ENCODE peak calls at places on chromosomes 5 and 9, in ten cellular contexts. W is MCF 10A; S is CD8-positive, alpha-beta T cell; O is GM06990; E is cardiac fibroblast; N is lower lobe of right lung; R is IMR-90; Q is psoas muscle; P is glutamatergic neuron; B is foreskin fibroblast. M is an unnamed sample.

GRCh38 chr5:16704945-16705344 is 88.1 kb upstream of the RETREG1 start:
- DNase-seq in W (no peak), S (no peak), O (no peak), E (no peak), N (no peak), R (no peak), Q (no peak), P (no peak), B (no peak), M (no peak)

GRCh38 chr5:150544606-150545219 is 36.8 kb downstream of the NDST1 start:
- DNase-seq in W (peak), S (peak), O (peak), E (peak), N (peak), R (peak), Q (peak), P (peak), B (peak), M (peak)

GRCh38 chr9:137243626-137244485 is 2.8 kb downstream of the TUBB4B start:
- DNase-seq in W (peak), S (no peak), O (no peak), E (no peak), N (no peak), R (no peak), Q (no peak), P (no peak), B (peak), M (no peak)

GRCh38 chr5:36657563-36657995 is 51.2 kb downstream of the SLC1A3 start:
- DNase-seq in W (peak), S (no peak), O (no peak), E (peak), N (no peak), R (peak), Q (peak), P (no peak), B (peak), M (no peak)

GRCh38 chr9:77987104-77987656 is 44.4 kb downstream of the GNAQ start:
- DNase-seq in W (no peak), S (no peak), O (no peak), E (no peak), N (no peak), R (no peak), Q (no peak), P (no peak), B (no peak), M (no peak)

GRCh38 chr9:38289486-38290275 is 102.8 kb upstream of the ALDH1B1 start:
- DNase-seq in W (no peak), S (no peak), O (no peak), E (no peak), N (no peak), R (no peak), Q (no peak), P (no peak), B (no peak), M (no peak)

GRCh38 chr5:130624805-130625204 is 540.3 kb downstream of the HINT1 start:
- DNase-seq in W (no peak), S (no peak), O (no peak), E (no peak), N (no peak), R (no peak), Q (no peak), P (no peak), B (no peak), M (no peak)

GRCh38 chr9:130576176-130576575 is 3.2 kb upstream of the FUBP3 start:
- DNase-seq in W (no peak), S (no peak), O (no peak), E (no peak), N (no peak), R (no peak), Q (no peak), P (no peak), B (no peak), M (no peak)

GRCh38 chr5:76041863-76042262 is 41.3 kb upstream of the SV2C start:
- DNase-seq in W (peak), S (no peak), O (no peak), E (no peak), N (no peak), R (no peak), Q (no peak), P (no peak), B (no peak), M (peak)

GRCh38 chr9:101191723-101192122 is 163.2 kb downstream of the PLPPR1 start:
- DNase-seq in W (no peak), S (no peak), O (no peak), E (no peak), N (no peak), R (no peak), Q (no peak), P (no peak), B (no peak), M (no peak)

GRCh38 chr5:124871299-124871698 is 124.9 kb upstream of the ZNF608 start:
- DNase-seq in W (peak), S (no peak), O (no peak), E (peak), N (no peak), R (peak), Q (no peak), P (no peak), B (peak), M (no peak)

GRCh38 chr9:35516481-35516880 is 26.6 kb downstream of the RUSC2 start:
- DNase-seq in W (peak), S (no peak), O (no peak), E (peak), N (no peak), R (peak), Q (no peak), P (no peak), B (peak), M (no peak)

GRCh38 chr5:72647806-72648205 is 140.6 kb upstream of the ZNF366 start:
- DNase-seq in W (no peak), S (no peak), O (no peak), E (no peak), N (no peak), R (no peak), Q (no peak), P (no peak), B (no peak), M (no peak)

GRCh38 chr5:7015586-7016256 is 302.5 kb downstream of the TENT4A start:
- DNase-seq in W (no peak), S (no peak), O (no peak), E (no peak), N (no peak), R (no peak), Q (no peak), P (no peak), B (no peak), M (no peak)

GRCh38 chr5:173479711-173480110 is 136.7 kb downstream of the BOD1 start:
- DNase-seq in W (no peak), S (no peak), O (no peak), E (no peak), N (no peak), R (peak), Q (no peak), P (no peak), B (peak), M (no peak)

GRCh38 chr5:68962632-68963484 is 131.0 kb upstream of the SLC30A5 start:
- DNase-seq in W (peak), S (no peak), O (no peak), E (peak), N (no peak), R (peak), Q (peak), P (peak), B (peak), M (peak)

GRCh38 chr5:133827001-133827400 is 141.4 kb downstream of the C5orf15 start:
- DNase-seq in W (no peak), S (no peak), O (no peak), E (no peak), N (no peak), R (no peak), Q (no peak), P (no peak), B (no peak), M (no peak)

GRCh38 chr9:104864675-104865104 is 63.3 kb downstream of the ABCA1 start:
- DNase-seq in W (no peak), S (no peak), O (no peak), E (peak), N (no peak), R (peak), Q (no peak), P (no peak), B (peak), M (no peak)

GRCh38 chr9:127204771-127205470 is 59.7 kb upstream of the GARNL3 start:
- DNase-seq in W (peak), S (no peak), O (no peak), E (peak), N (no peak), R (peak), Q (peak), P (peak), B (peak), M (no peak)

GRCh38 chr9:18544456-18544855 is 70.5 kb downstream of the ADAMTSL1 start:
- DNase-seq in W (peak), S (no peak), O (no peak), E (no peak), N (no peak), R (no peak), Q (no peak), P (no peak), B (peak), M (no peak)

GRCh38 chr9:1005043-1005667 is 28.7 kb downstream of the DMRT3 start:
- DNase-seq in W (peak), S (no peak), O (peak), E (peak), N (no peak), R (peak), Q (no peak), P (peak), B (peak), M (no peak)

GRCh38 chr5:132498152-132498551 is 7.6 kb upstream of the IRF1 start:
- DNase-seq in W (peak), S (no peak), O (no peak), E (peak), N (no peak), R (peak), Q (peak), P (no peak), B (peak), M (no peak)

GRCh38 chr9:346114-346513 is 131.4 kb downstream of the DOCK8 start:
- DNase-seq in W (no peak), S (no peak), O (no peak), E (no peak), N (no peak), R (no peak), Q (no peak), P (peak), B (no peak), M (no peak)

GRCh38 chr9:116090030-116090770 is 63.4 kb upstream of the PAPPA start:
- DNase-seq in W (no peak), S (no peak), O (no peak), E (no peak), N (no peak), R (no peak), Q (no peak), P (no peak), B (no peak), M (no peak)

GRCh38 chr5:122182491-122182921 is 53.2 kb downstream of the ZNF474 start:
- DNase-seq in W (peak), S (no peak), O (no peak), E (peak), N (no peak), R (peak), Q (peak), P (no peak), B (peak), M (no peak)

GRCh38 chr9:86469476-86470087 is 115.4 kb upstream of the TUT7 start:
- DNase-seq in W (no peak), S (no peak), O (no peak), E (no peak), N (no peak), R (no peak), Q (no peak), P (no peak), B (no peak), M (no peak)

GRCh38 chr9:10045598-10045997 is 567.2 kb downstream of the PTPRD start:
- DNase-seq in W (peak), S (no peak), O (no peak), E (no peak), N (no peak), R (peak), Q (no peak), P (no peak), B (no peak), M (no peak)
- TF ChIP-seq CTCF in W (peak), S (no peak), O (no peak), E (no peak), N (no peak), R (peak), Q (no peak), P (peak), B (no peak), M (peak)

GRCh38 chr9:136049451-136050265 is 45.4 kb downstream of the NACC2 start:
- DNase-seq in W (no peak), S (no peak), O (no peak), E (no peak), N (no peak), R (no peak), Q (no peak), P (no peak), B (no peak), M (no peak)

GRCh38 chr9:136052433-136052880 is 42.6 kb downstream of the NACC2 start:
- DNase-seq in W (peak), S (no peak), O (no peak), E (peak), N (no peak), R (no peak), Q (no peak), P (no peak), B (peak), M (no peak)

GRCh38 chr9:136050266-136050705 is 44.8 kb downstream of the NACC2 start:
- DNase-seq in W (no peak), S (no peak), O (no peak), E (no peak), N (no peak), R (no peak), Q (no peak), P (peak), B (no peak), M (no peak)

GRCh38 chr9:136051568-136052432 is 43.3 kb downstream of the NACC2 start:
- DNase-seq in W (peak), S (no peak), O (no peak), E (peak), N (peak), R (peak), Q (no peak), P (no peak), B (peak), M (peak)

GRCh38 chr9:136050706-136051567 is 44.2 kb downstream of the NACC2 start:
- DNase-seq in W (peak), S (no peak), O (no peak), E (peak), N (no peak), R (peak), Q (no peak), P (peak), B (no peak), M (peak)
- TF ChIP-seq CTCF in W (no peak), S (no peak), O (no peak), E (no peak), N (no peak), R (no peak), Q (no peak), P (no peak), B (no peak), M (no peak)

GRCh38 chr5:140855772-140856674 is at the start of gene PCDHA10:
- DNase-seq in W (peak), S (no peak), O (no peak), E (no peak), N (no peak), R (no peak), Q (no peak), P (no peak), B (no peak), M (no peak)
- TF ChIP-seq CTCF in W (peak), S (no peak), O (no peak), E (peak), N (peak), R (no peak), Q (no peak), P (peak), B (no peak), M (peak)

GRCh38 chr9:23842531-23843129 is 16.6 kb upstream of the ELAVL2 start:
- DNase-seq in W (no peak), S (no peak), O (no peak), E (no peak), N (no peak), R (no peak), Q (no peak), P (no peak), B (no peak), M (no peak)
- TF ChIP-seq CTCF in W (no peak), S (no peak), O (no peak), E (no peak), N (no peak), R (no peak), Q (no peak), P (peak), B (no peak), M (no peak)

DNA sequence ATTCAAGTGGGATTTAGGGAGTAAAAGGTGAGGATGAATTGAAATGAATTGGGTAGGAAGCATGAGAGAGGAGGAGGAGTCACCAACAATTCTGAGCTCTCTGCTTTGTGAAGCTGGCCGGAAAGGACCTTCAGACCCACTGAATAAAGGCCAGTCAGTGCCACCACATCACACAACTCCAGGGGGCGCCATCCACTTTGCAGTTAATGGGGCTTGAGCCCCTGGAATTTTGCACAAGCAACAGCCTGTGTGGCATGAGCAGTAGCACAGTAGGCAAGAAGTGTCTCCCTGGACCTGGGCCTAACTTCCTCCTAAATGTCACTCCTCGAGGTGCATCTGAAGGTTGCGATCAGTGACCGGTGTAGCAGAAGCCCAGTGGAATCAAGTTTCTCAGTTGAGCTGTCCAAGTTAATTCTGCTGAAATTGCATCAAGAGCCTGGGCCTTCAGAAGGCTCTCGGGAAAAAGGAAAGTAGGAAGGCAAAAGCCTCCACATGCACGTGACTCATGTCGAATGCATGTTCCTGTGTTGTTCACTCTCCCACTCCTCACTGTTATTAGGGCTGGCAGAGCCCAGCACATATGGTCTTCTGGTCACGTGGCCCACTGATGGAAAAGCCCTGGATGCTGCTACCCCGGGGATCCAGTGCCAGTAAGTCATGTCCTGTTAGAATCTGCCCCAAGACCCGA is 27.8 kb upstream of the GLIS3 start:
- DNase-seq in W (peak), S (no peak), O (no peak), E (peak), N (no peak), R (peak), Q (no peak), P (no peak), B (peak), M (no peak)
- TF ChIP-seq CTCF in W (no peak), S (no peak), O (peak), E (peak), N (no peak), R (no peak), Q (no peak), P (no peak), B (no peak), M (peak)

DNA sequence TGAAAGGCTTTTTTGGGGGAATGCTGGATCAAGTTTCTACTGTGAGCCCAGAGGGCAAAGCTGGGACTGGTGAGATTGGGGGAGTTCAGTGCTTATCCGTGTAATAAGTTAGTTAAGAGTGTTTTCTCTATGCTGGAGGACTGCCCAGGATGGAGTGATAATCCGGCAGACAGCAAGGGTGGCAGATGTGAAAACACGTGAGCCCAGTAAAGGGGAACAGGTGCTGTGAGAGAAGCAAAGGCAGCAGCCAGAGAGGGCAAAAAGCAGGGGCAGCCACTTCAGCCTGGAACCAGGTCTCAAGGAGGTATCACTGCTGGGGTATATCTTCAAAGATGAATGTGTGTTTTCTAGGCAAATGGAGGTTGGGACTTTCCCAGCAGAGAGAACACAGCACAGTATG is 53.9 kb downstream of the GALNT10 start:
- DNase-seq in W (no peak), S (no peak), O (no peak), E (no peak), N (no peak), R (no peak), Q (no peak), P (no peak), B (no peak), M (no peak)
- TF ChIP-seq CTCF in W (no peak), S (no peak), O (no peak), E (no peak), N (no peak), R (no peak), Q (no peak), P (no peak), B (no peak), M (no peak)

DNA sequence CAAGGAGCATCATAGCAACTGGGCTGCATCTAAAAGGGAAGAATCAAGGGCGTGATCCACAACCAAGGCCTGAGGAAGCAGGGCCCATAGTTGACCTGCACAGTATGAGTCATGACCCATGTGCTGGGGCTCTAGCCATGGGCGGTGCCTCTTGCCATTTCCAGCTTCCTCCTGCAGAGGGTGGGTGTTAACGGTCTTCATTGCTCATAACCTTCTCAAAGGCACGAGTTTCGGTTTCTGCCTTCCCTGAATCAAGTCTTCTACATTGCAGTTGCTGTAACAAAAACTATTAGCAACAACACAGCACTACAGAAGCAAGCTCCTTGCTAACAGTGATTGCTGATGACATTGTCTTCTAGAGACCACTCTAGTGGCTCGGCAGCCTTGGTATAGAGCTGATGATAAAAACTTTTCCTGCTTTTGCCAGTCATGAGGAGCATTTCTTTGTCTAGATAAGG is 66.9 kb downstream of the CTSL start:
- DNase-seq in W (peak), S (no peak), O (peak), E (peak), N (peak), R (peak), Q (peak), P (no peak), B (peak), M (no peak)
- TF ChIP-seq CTCF in W (peak), S (no peak), O (peak), E (peak), N (no peak), R (no peak), Q (no peak), P (no peak), B (peak), M (no peak)

M was measured in mesothelial cell of epicardium.